ENCODE peak calls at places on chromosome 14, in five cellular contexts. J, D, C, H and G are unnamed samples.

GRCh38 chr14:105537580-105538474 is 11.4 kb downstream of the TMEM121 start:
- DNase-seq in J (peak; percentile 65), D (peak; percentile 51), C (peak; percentile 67), H (peak; percentile 78), G (peak; percentile 89)

GRCh38 chr14:85934123-85934885 is 404.4 kb downstream of the FLRT2 start:
- DNase-seq in J (peak; percentile 75), D (peak; percentile 9), C (no peak), H (peak; percentile 47), G (no peak)

GRCh38 chr14:38623661-38624060 is 367.8 kb upstream of the CLEC14A start:
- DNase-seq in J (no peak), D (no peak), C (no peak), H (no peak), G (no peak)

GRCh38 chr14:75339059-75339458 is 60.4 kb downstream of the FOS start:
- DNase-seq in J (no peak), D (no peak), C (no peak), H (no peak), G (no peak)

GRCh38 chr14:22044193-22044592 is 370.6 kb upstream of the OR4E1 start:
- DNase-seq in J (no peak), D (no peak), C (no peak), H (no peak), G (no peak)

GRCh38 chr14:50025776-50026175 is 90.6 kb downstream of the VCPKMT start:
- DNase-seq in J (no peak), D (no peak), C (no peak), H (no peak), G (no peak)

GRCh38 chr14:102891556-102891955 is 30.9 kb upstream of the AMN start:
- DNase-seq in J (no peak), D (no peak), C (no peak), H (no peak), G (no peak)

GRCh38 chr14:44317433-44317746 is 189.7 kb downstream of the FSCB start:
- DNase-seq in J (no peak), D (no peak), C (no peak), H (no peak), G (no peak)

GRCh38 chr14:22837750-22838538 is 1.6 kb downstream of the MMP14 start:
- DNase-seq in J (no peak), D (peak; percentile 71), C (peak; percentile 70), H (peak; percentile 46), G (peak; percentile 78)

GRCh38 chr14:106691601-106692291 is 1165.4 kb downstream of the TMEM121 start:
- DNase-seq in J (peak; percentile 42), D (peak; percentile 14), C (peak; percentile 20), H (peak; percentile 56), G (peak; percentile 52)

GRCh38 chr14:21999400-21999799 is 325.8 kb upstream of the OR4E1 start:
- DNase-seq in J (no peak), D (no peak), C (no peak), H (no peak), G (no peak)

GRCh38 chr14:96637521-96637920 is 135.3 kb downstream of the PAPOLA start:
- DNase-seq in J (no peak), D (no peak), C (no peak), H (no peak), G (peak; percentile 20)

GRCh38 chr14:104363891-104364760 is 215.4 kb upstream of the C14orf180 start:
- DNase-seq in J (no peak), D (no peak), C (no peak), H (peak; percentile 24), G (no peak)

GRCh38 chr14:93042968-93043940 is 72.5 kb downstream of the ITPK1 start:
- DNase-seq in J (no peak), D (no peak), C (peak; percentile 74), H (peak; percentile 90), G (peak; percentile 61)

GRCh38 chr14:105536691-105537579 is 10.6 kb downstream of the TMEM121 start:
- DNase-seq in J (no peak), D (no peak), C (no peak), H (no peak), G (no peak)

GRCh38 chr14:87998414-87998813 is 5.4 kb upstream of the GALC start:
- DNase-seq in J (no peak), D (no peak), C (no peak), H (no peak), G (no peak)

GRCh38 chr14:77144412-77145115 is 3.0 kb upstream of the ZDHHC22 start:
- DNase-seq in J (no peak), D (no peak), C (no peak), H (no peak), G (peak; percentile 34)

GRCh38 chr14:93036652-93037341 is 78.9 kb downstream of the ITPK1 start:
- DNase-seq in J (no peak), D (no peak), C (no peak), H (no peak), G (no peak)

GRCh38 chr14:64569108-64570045 is 19.6 kb downstream of the PPP1R36 start:
- DNase-seq in J (no peak), D (peak; percentile 19), C (peak; percentile 48), H (no peak), G (no peak)

GRCh38 chr14:101953151-101953550 is 11.2 kb upstream of the DYNC1H1 start:
- DNase-seq in J (no peak), D (no peak), C (no peak), H (peak; percentile 14), G (no peak)

GRCh38 chr14:70822706-70823185 is 13.4 kb upstream of the MAP3K9 start:
- DNase-seq in J (no peak), D (peak; percentile 96), C (peak; percentile 53), H (peak; percentile 56), G (peak; percentile 94)

GRCh38 chr14:105487449-105487985 is 831 bp downstream of the CRIP1 start:
- DNase-seq in J (peak; percentile 80), D (no peak), C (peak; percentile 75), H (peak; percentile 87), G (no peak)

GRCh38 chr14:105945891-105946290 is 419.5 kb downstream of the TMEM121 start:
- DNase-seq in J (peak; percentile 15), D (no peak), C (no peak), H (no peak), G (no peak)

GRCh38 chr14:87691482-87691881 is 301.5 kb downstream of the GALC start:
- DNase-seq in J (no peak), D (no peak), C (no peak), H (peak; percentile 47), G (no peak)

GRCh38 chr14:69579476-69579875 is 4.8 kb upstream of the CCDC177 start:
- DNase-seq in J (no peak), D (no peak), C (no peak), H (no peak), G (no peak)

GRCh38 chr14:33755358-33755757 is 195.5 kb downstream of the EGLN3 start:
- DNase-seq in J (no peak), D (no peak), C (no peak), H (no peak), G (no peak)

GRCh38 chr14:74018029-74018703 is 922 bp downstream of the ENTPD5 start:
- DNase-seq in J (peak; percentile 27), D (no peak), C (no peak), H (no peak), G (no peak)

GRCh38 chr14:79967453-79967852 is 243.9 kb downstream of the DIO2 start:
- DNase-seq in J (no peak), D (no peak), C (no peak), H (no peak), G (no peak)

GRCh38 chr14:103105580-103106168 is 11.1 kb downstream of the EXOC3L4 start:
- DNase-seq in J (no peak), D (no peak), C (no peak), H (no peak), G (peak; percentile 66)

GRCh38 chr14:89551955-89552354 is 134.9 kb upstream of the FOXN3 start:
- DNase-seq in J (no peak), D (no peak), C (no peak), H (no peak), G (no peak)

GRCh38 chr14:105939810-105940508 is 413.6 kb downstream of the TMEM121 start:
- DNase-seq in J (no peak), D (no peak), C (no peak), H (no peak), G (no peak)

GRCh38 chr14:33634631-33635030 is 316.2 kb downstream of the EGLN3 start:
- DNase-seq in J (no peak), D (no peak), C (no peak), H (no peak), G (no peak)

GRCh38 chr14:95679148-95679547 is 7.1 kb upstream of the TCL1B start:
- DNase-seq in J (no peak), D (no peak), C (no peak), H (no peak), G (no peak)

GRCh38 chr14:72812292-72812851 is 81.5 kb downstream of the DPF3 start:
- DNase-seq in J (no peak), D (peak; percentile 50), C (peak; percentile 72), H (no peak), G (peak; percentile 65)

GRCh38 chr14:20682127-20682434 is 2.3 kb upstream of the RNASE4 start:
- DNase-seq in J (no peak), D (no peak), C (no peak), H (no peak), G (no peak)

GRCh38 chr14:20680363-20680762 is 4.0 kb upstream of the RNASE4 start:
- DNase-seq in J (no peak), D (no peak), C (no peak), H (no peak), G (peak; percentile 29)

GRCh38 chr14:20681348-20682126 is 2.8 kb upstream of the RNASE4 start:
- DNase-seq in J (peak; percentile 91), D (peak; percentile 92), C (peak; percentile 72), H (peak; percentile 84), G (peak; percentile 97)

GRCh38 chr14:20679907-20680306 is 4.5 kb upstream of the RNASE4 start:
- DNase-seq in J (no peak), D (peak; percentile 50), C (peak; percentile 34), H (no peak), G (peak; percentile 77)

GRCh38 chr14:20680843-20681347 is 3.5 kb upstream of the RNASE4 start:
- DNase-seq in J (no peak), D (no peak), C (no peak), H (no peak), G (no peak)
- H3K4me1 ChIP-seq in J (peaks cover 18% of the 10 kb centered on the region), D (peaks cover 9% of the 10 kb centered on the region), C (peaks cover 11% of the 10 kb centered on the region), H (peaks cover 25% of the 10 kb centered on the region), G (peaks cover 4% of the 10 kb centered on the region)

GRCh38 chr14:36515105-36515593 is 4.9 kb downstream of the NKX2-1 start:
- DNase-seq in J (no peak), D (peak; percentile 75), C (no peak), H (no peak), G (no peak)
- H3K27me3 ChIP-seq in J (peaks cover 13% of the 10 kb centered on the region), D (peaks cover 100% of the 10 kb centered on the region), C (peaks cover 98% of the 10 kb centered on the region), H (peaks cover 92% of the 10 kb centered on the region), G (peaks cover 100% of the 10 kb centered on the region)

DNA sequence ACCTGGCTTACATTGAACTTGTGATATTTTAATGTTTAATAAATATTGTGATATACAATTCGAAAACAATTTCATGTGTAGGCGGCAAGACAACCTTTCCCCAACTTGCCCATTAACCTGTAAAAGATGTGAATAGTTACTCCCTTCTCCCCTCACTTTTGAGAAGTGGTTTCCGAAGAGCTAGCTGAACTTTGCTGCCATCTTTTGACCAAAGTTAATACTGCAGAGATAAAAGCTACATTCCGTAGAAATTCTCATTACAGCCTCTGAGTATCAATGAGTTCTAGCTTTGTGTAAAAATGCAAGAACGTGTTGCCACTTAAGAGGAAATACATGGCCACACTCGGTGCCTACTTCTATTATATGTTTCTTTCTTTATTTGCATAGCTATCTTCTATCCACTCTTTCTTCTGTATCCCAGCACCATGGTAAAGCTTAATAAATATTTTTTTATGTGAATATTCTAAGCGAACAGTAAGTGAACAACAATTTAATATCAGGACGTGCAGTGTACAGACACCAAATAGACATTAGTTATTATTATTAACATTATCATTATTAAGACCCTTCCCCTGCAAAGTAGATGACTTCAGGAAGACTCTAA is 105.1 kb upstream of the TMEM260 start:
- DNase-seq in J (peak; percentile 44), D (peak; percentile 75), C (no peak), H (no peak), G (no peak)
- H3K4me1 ChIP-seq in J (no peaks in the 10 kb centered on the region), D (no peaks in the 10 kb centered on the region), C (no peaks in the 10 kb centered on the region), H (no peaks in the 10 kb centered on the region), G (no peaks in the 10 kb centered on the region)

GRCh38 chr14:100590726-100591452 is 3.7 kb upstream of the BEGAIN start:
- DNase-seq in J (no peak), D (no peak), C (no peak), H (peak; percentile 22), G (peak; percentile 33)
- H3K27me3 ChIP-seq in J (no peaks in the 10 kb centered on the region), D (peaks cover 26% of the 10 kb centered on the region), C (peaks cover 61% of the 10 kb centered on the region), H (peaks cover 49% of the 10 kb centered on the region), G (peaks cover 65% of the 10 kb centered on the region)